ENCODE peak calls at places on chromosomes 3 and 15, in five cellular contexts. J is heart left ventricle, Q is body of pancreas, F is H1, P is spleen. Y is an unnamed sample.

GRCh38 chr3:58085616-58086015 is 77.4 kb downstream of the FLNB start:
- DNase-seq in Q (no peak), J (no peak), F (no peak), P (no peak), Y (no peak)

GRCh38 chr15:70488941-70489848 is 274.2 kb downstream of the UACA start:
- DNase-seq in P (peak), Q (no peak), F (no peak), J (peak), Y (no peak)

GRCh38 chr3:63863150-63864007 is at the start of the genes ATXN7 and THOC7:
- DNase-seq in F (peak), Q (peak), P (peak), J (peak), Y (peak)

GRCh38 chr3:23333633-23334032 is 130.5 kb downstream of the UBE2E2 start:
- DNase-seq in Q (no peak), P (no peak), J (no peak), F (no peak), Y (no peak)

GRCh38 chr3:144989756-144990155 is 1018.1 kb downstream of the DIPK2A start:
- DNase-seq in P (no peak), F (no peak), Q (no peak), J (no peak), Y (no peak)

GRCh38 chr3:133488785-133489367 is 84.6 kb upstream of the CDV3 start:
- DNase-seq in Q (peak), P (no peak), F (no peak), J (no peak), Y (no peak)

GRCh38 chr3:33092496-33093254 is 4.3 kb downstream of the GLB1 start:
- DNase-seq in Q (no peak), P (no peak), J (no peak), F (no peak), Y (no peak)

GRCh38 chr3:150419076-150419868 is 11.2 kb downstream of the TSC22D2 start:
- DNase-seq in J (no peak), P (no peak), Q (no peak), F (no peak), Y (no peak)

GRCh38 chr3:171825222-171825828 is 15.0 kb upstream of the PLD1 start:
- DNase-seq in F (no peak), P (no peak), Q (no peak), J (no peak), Y (peak)

GRCh38 chr3:10213156-10213792 is 35.0 kb upstream of the TATDN2 start:
- DNase-seq in Q (no peak), F (no peak), J (no peak), P (no peak), Y (no peak)

GRCh38 chr3:141393151-141394076 is 25.1 kb downstream of the ZBTB38 start:
- DNase-seq in P (no peak), J (no peak), Q (no peak), F (no peak), Y (peak)

GRCh38 chr15:84949043-84949442 is 32.6 kb upstream of the PDE8A start:
- DNase-seq in Q (no peak), J (no peak), P (no peak), F (no peak), Y (no peak)

GRCh38 chr3:140994316-140994715 is 52.7 kb downstream of the SLC25A36 start:
- DNase-seq in J (no peak), F (no peak), Q (no peak), P (no peak), Y (no peak)

GRCh38 chr3:56801151-56801596 is 575 bp downstream of the ARHGEF3 start:
- DNase-seq in F (no peak), Q (peak), P (peak), J (no peak), Y (no peak)

GRCh38 chr3:114892880-114893279 is 254.2 kb downstream of the ZBTB20 start:
- DNase-seq in F (no peak), P (no peak), Q (peak), J (no peak), Y (no peak)

GRCh38 chr15:22265961-22266360 is 185.6 kb downstream of the OR4M2 start:
- DNase-seq in J (no peak), Q (no peak), P (no peak), F (no peak), Y (no peak)

GRCh38 chr3:49164983-49165720 is 979 bp downstream of the CCDC71 start:
- DNase-seq in Q (no peak), P (no peak), F (no peak), J (no peak), Y (no peak)

GRCh38 chr3:177569823-177570657 is 372.8 kb upstream of the TBL1XR1 start:
- DNase-seq in P (no peak), J (no peak), Q (no peak), F (no peak), Y (no peak)

GRCh38 chr3:105334138-105334882 is 32.4 kb upstream of the ALCAM start:
- DNase-seq in J (no peak), P (no peak), Q (no peak), F (no peak), Y (no peak)

GRCh38 chr3:19769694-19770093 is 164.3 kb downstream of the EFHB start:
- DNase-seq in Q (no peak), F (no peak), P (no peak), J (no peak), Y (no peak)

DNA sequence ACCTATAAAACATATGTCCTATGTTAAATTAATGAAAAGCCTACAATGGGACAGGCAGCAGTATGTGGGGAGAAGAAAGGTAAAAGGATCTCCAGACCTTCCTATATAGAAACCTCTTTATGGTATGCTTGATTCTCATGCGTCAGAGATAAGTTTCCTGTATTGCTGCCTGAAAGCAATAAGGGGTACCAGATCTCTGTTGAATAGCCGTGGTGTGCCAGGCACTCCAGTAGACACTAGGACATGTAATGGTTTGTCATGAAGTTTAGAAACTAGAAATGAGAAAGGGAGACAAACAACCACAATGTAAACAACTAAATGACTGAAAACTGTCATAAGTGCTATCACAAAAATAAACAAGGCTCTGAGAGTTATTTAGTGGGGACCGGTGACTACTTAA is 168.1 kb downstream of the EFHB start:
- DNase-seq in Q (no peak), P (no peak), J (no peak), F (no peak), Y (no peak)
- H3K4me3 ChIP-seq in Q (no peak), P (no peak), J (no peak), F (no peak), Y (no peak)

DNA sequence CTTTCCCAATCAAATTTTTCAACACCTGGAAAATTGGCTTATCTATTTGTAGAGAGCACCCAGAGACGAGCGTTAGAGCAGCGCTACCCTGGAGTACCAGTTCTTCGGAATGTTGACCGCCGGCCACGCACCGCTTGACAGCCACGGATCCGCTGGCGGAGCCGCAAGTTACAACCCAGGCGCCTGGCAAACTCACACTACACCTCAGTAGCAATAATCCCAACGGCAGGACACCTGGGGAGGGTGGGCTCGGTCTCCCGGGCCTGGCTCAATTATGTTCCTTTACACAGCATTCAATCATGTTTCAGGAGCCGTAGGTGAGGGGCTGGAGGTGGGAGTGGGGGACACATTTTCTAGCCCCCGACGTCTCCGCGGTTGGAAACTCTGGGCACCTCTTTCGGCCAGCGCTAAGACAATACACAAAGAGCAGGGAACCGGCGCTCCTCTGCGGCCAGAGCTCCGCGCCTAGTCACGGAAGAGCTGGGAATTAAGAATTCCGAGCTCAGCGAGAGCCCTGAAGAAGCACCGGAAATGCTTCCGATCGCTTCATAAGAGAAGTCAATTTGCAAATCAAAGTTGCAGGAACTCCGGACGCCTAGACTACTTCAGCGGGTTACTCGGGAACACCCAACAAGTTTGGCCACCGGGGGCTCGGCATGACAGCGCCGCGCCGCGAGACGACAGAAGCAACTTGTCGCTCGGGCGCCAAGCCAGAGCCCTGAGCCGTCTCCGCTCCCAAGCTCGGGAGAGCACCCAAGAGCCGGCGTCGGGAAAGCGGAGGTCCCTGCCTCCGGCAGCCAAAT is 1.0 kb downstream of the MB21D2 start:
- DNase-seq in P (peak), J (peak), F (peak), Q (peak), Y (peak)
- TF ChIP-seq POLR2A in P (no peak), J (no peak), F (peak), Q (no peak), Y (no peak)

DNA sequence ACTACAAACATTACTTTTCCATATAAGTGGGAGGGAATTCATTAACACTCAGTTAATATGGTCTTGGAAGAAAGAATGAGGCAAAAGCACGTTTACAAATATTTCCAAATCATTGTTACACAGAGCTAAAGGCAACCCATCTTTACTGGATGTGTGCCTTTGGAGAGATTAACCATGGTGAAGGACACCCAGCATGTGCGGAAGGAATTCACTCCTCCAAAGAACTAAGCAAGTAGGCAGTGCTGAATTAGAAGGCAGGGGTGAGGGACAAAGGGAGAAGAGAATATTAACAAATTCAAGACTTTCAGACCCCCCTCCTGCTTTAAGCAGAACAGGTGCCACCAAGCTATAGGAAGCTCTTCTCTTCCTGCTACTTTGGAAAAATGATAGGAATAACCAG is 10.1 kb downstream of the ARPP21 start:
- DNase-seq in J (no peak), F (no peak), P (no peak), Q (no peak), Y (no peak)
- H3K4me3 ChIP-seq in J (no peak), F (no peak), P (no peak), Q (no peak), Y (no peak)

GRCh38 chr15:52021892-52022540 is 3.0 kb downstream of the MAPK6 start:
- DNase-seq in Q (no peak), J (no peak), F (no peak), P (no peak), Y (no peak)

GRCh38 chr15:52023169-52023922 is 4.3 kb downstream of the MAPK6 start:
- DNase-seq in Q (no peak), J (no peak), F (no peak), P (no peak), Y (no peak)

GRCh38 chr15:52020253-52021085 is 1.4 kb downstream of the MAPK6 start:
- DNase-seq in Q (no peak), J (no peak), P (no peak), F (no peak), Y (no peak)

GRCh38 chr15:52019394-52020252 is 604 bp downstream of the MAPK6 start:
- DNase-seq in F (peak), Q (peak), P (peak), J (peak), Y (peak)

GRCh38 chr15:52021128-52021671 is 2.2 kb downstream of the MAPK6 start:
- DNase-seq in J (no peak), Q (peak), P (no peak), F (no peak), Y (peak)
- TF ChIP-seq POLR2A in J (no peak), Q (peak), P (no peak), F (no peak), Y (no peak)

DNA sequence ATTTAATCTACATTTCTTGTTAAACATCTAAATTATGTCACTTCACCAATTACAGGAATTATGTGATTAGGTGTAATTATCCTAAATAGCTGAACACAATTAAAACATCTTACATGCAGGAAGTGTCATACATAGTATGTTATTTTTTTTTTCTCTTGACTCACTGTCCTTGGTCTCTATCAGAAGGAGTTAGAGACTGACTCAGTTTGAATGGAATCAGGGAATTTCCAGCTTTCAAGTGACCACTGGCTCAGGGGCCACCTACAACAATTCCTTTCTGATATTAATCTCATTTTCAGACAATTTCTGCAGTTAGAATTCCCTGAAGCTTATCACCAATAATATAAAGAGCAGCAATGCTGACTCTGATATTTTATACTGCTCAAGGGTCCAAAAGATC is 400.7 kb downstream of the ROBO1 start:
- DNase-seq in Q (no peak), F (no peak), P (no peak), J (no peak), Y (no peak)
- H3K4me3 ChIP-seq in Q (no peak), F (no peak), P (no peak), J (no peak), Y (no peak)

GRCh38 chr3:156553705-156554356 is 1.1 kb downstream of the SSR3 start:
- DNase-seq in P (no peak), Q (peak), J (no peak), F (no peak), Y (no peak)
- TF ChIP-seq POLR2A in P (no peak), Q (peak), J (no peak), F (no peak), Y (no peak)

GRCh38 chr3:196757876-196758739 is 18.5 kb downstream of the PAK2 start:
- DNase-seq in F (no peak), P (no peak), J (no peak), Q (no peak), Y (no peak)

GRCh38 chr3:196749125-196749524 is 9.5 kb downstream of the PAK2 start:
- DNase-seq in J (no peak), Q (no peak), F (no peak), P (no peak), Y (no peak)

GRCh38 chr3:196756738-196757137 is 17.1 kb downstream of the PAK2 start:
- DNase-seq in Q (no peak), J (no peak), P (no peak), F (no peak), Y (no peak)

GRCh38 chr3:196753201-196753600 is 13.5 kb downstream of the PAK2 start:
- DNase-seq in P (no peak), F (no peak), Q (no peak), J (no peak), Y (no peak)

GRCh38 chr3:196754215-196754937 is 14.7 kb downstream of the PAK2 start:
- DNase-seq in F (no peak), P (no peak), Q (no peak), J (no peak), Y (no peak)
- H3K4me3 ChIP-seq in F (no peak), P (no peak), Q (no peak), J (no peak), Y (no peak)

DNA sequence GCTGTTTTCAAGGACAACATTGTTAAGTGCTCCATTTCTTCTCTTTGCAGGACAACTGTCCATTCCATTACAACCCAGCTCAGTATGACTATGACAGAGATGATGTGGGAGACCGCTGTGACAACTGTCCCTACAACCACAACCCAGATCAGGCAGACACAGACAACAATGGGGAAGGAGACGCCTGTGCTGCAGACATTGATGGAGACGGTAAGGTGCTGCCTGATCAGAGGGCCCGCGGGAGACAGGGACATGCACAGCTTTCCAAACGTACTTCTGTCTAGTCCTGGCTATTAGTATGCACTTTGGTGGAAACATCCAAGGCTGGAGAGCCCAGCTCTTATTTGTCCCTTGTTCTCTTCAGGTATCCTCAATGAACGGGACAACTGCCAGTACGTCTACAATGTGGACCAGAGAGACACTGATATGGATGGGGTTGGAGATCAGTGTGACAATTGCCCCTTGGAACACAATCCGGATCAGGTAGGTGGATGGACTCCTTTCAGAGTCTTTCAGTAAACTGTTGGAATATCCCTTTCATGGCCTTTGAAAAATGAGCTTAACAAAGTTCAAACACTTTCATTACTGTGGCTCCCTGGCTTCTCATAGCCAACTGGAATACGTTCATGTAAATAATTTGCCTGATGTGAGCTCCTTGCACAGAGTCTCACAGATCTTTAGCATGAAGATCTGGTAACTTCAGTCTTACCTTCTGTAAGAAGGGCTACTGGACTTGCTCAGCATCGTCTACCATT is 10.4 kb downstream of the THBS1 start:
- DNase-seq in Q (no peak), P (no peak), F (no peak), J (no peak), Y (no peak)
- TF ChIP-seq POLR2A in Q (no peak), P (no peak), F (peak), J (no peak), Y (no peak)

Y was measured in uterus.